ENCODE peak calls at places on chromosomes 5 and 9, in eight cellular contexts. I, O, R, Y, Z, C, X and H are unnamed samples.

GRCh38 chr5:74149395-74149794 is 491.1 kb downstream of the ENC1 start:
- DNase-seq in I (no peak), O (no peak), R (no peak), Y (peak; percentile 80), Z (peak; percentile 70), C (peak; percentile 91), X (no peak), H (no peak)

GRCh38 chr9:4077499-4078102 is 222.3 kb downstream of the GLIS3 start:
- DNase-seq in I (peak; percentile 21), O (peak; percentile 87), R (peak; percentile 93), Y (peak; percentile 72), Z (peak; percentile 84), C (peak; percentile 70), X (no peak), H (peak; percentile 15)

GRCh38 chr5:135944967-135945560 is 9.7 kb downstream of the LECT2 start:
- DNase-seq in I (peak; percentile 21), O (no peak), R (peak; percentile 69), Y (peak; percentile 80), Z (peak; percentile 94), C (peak; percentile 89), X (no peak), H (peak; percentile 66)

GRCh38 chr5:143682788-143683419 is 129.1 kb upstream of the HMHB1 start:
- DNase-seq in I (no peak), O (no peak), R (no peak), Y (no peak), Z (no peak), C (peak; percentile 37), X (no peak), H (no peak)

GRCh38 chr5:127878174-127878750 is 175.1 kb downstream of the CCDC192 start:
- DNase-seq in I (peak; percentile 10), O (no peak), R (peak; percentile 81), Y (peak; percentile 80), Z (peak; percentile 57), C (peak; percentile 57), X (no peak), H (peak; percentile 12)

GRCh38 chr5:8905021-8905420 is 640.9 kb downstream of the SEMA5A start:
- DNase-seq in I (no peak), O (no peak), R (peak; percentile 27), Y (peak; percentile 93), Z (peak; percentile 88), C (peak; percentile 45), X (no peak), H (no peak)

GRCh38 chr5:44868541-44868940 is 59.8 kb downstream of the MRPS30 start:
- DNase-seq in I (no peak), O (no peak), R (no peak), Y (peak; percentile 23), Z (no peak), C (no peak), X (no peak), H (no peak)

GRCh38 chr9:101341958-101342357 is 42.8 kb downstream of the BAAT start:
- DNase-seq in I (no peak), O (no peak), R (no peak), Y (no peak), Z (no peak), C (no peak), X (no peak), H (no peak)

GRCh38 chr5:160171656-160172055 is 52.4 kb upstream of the PWWP2A start:
- DNase-seq in I (no peak), O (no peak), R (no peak), Y (no peak), Z (no peak), C (no peak), X (no peak), H (no peak)

GRCh38 chr9:107455461-107456155 is 34.0 kb downstream of the KLF4 start:
- DNase-seq in I (no peak), O (no peak), R (no peak), Y (no peak), Z (no peak), C (no peak), X (no peak), H (no peak)

GRCh38 chr5:124160265-124160664 is 586.2 kb downstream of the ZNF608 start:
- DNase-seq in I (no peak), O (no peak), R (no peak), Y (no peak), Z (no peak), C (no peak), X (no peak), H (no peak)

GRCh38 chr9:26744362-26744965 is 148.1 kb downstream of the CAAP1 start:
- DNase-seq in I (no peak), O (no peak), R (no peak), Y (peak; percentile 38), Z (peak; percentile 60), C (peak; percentile 38), X (no peak), H (no peak)

GRCh38 chr5:124071039-124071438 is 559.1 kb downstream of the CSNK1G3 start:
- DNase-seq in I (no peak), O (no peak), R (no peak), Y (no peak), Z (no peak), C (no peak), X (no peak), H (no peak)

GRCh38 chr5:111929892-111930291 is 172.9 kb upstream of the NREP start:
- DNase-seq in I (no peak), O (no peak), R (no peak), Y (peak; percentile 83), Z (peak; percentile 93), C (peak; percentile 92), X (no peak), H (no peak)

GRCh38 chr5:154686490-154686889 is 68.7 kb upstream of the LARP1 start:
- DNase-seq in I (no peak), O (no peak), R (no peak), Y (no peak), Z (no peak), C (no peak), X (no peak), H (no peak)

GRCh38 chr5:154189819-154190651 is 498 bp upstream of the GALNT10 start:
- DNase-seq in I (peak; percentile 87), O (peak; percentile 95), R (peak; percentile 89), Y (peak; percentile 71), Z (peak; percentile 74), C (peak; percentile 66), X (no peak), H (peak; percentile 97)

GRCh38 chr9:126853667-126854066 is 6.8 kb upstream of the ZBTB34 start:
- DNase-seq in I (no peak), O (no peak), R (no peak), Y (peak; percentile 61), Z (no peak), C (peak; percentile 71), X (no peak), H (no peak)

GRCh38 chr5:152556779-152557178 is 151.7 kb upstream of the NMUR2 start:
- DNase-seq in I (no peak), O (no peak), R (no peak), Y (no peak), Z (no peak), C (no peak), X (no peak), H (no peak)

GRCh38 chr5:152560508-152561137 is 155.5 kb upstream of the NMUR2 start:
- DNase-seq in I (peak; percentile 27), O (peak; percentile 67), R (peak; percentile 33), Y (peak; percentile 56), Z (peak; percentile 65), C (peak; percentile 12), X (no peak), H (peak; percentile 36)
- TF ChIP-seq CTCF in I (peak; percentile 33), O (peak; percentile 73), R (peak; percentile 84), Y (peak; percentile 87), Z (peak; percentile 60), C (peak; percentile 51), X (peak; percentile 73), H (peak; percentile 79)

DNA sequence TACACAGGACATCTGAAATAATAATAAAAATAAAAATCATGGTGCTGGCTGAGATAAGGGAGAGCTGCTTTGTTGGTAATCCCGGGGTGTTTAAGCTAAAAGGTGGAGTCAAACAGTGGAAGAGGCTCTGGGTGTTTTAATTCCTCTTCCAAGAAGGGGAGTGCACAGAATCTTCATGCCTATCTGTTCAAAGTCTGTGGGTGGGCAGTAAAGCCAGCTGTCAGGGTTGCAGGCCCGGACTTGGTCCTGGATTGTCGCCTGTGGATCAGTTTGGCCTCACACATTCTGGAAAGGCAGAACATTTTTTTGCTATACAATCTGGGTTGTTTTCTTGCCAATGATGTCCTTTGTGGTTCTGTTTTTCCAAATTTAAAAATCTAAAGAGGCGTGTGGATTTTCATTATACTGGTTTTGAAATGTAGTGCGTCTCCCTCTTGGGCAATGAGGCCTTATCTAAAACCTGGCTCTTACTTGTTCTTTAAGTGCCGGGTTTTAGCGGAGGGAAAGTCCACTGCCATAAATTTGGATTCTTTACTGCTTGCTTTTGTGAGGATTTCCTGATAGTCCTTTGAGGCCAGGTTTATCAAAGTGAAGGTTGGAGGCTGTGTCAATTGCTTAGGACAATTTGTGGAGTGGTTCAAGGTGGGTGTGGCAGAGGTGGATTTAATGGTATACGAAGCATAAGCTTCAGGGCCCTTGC is 5.9 kb downstream of the ANKDD1B start:
- DNase-seq in I (peak; percentile 15), O (no peak), R (peak; percentile 64), Y (no peak), Z (no peak), C (no peak), X (no peak), H (no peak)
- H3K9ac ChIP-seq in I (peak overlapping the region; percentile 26), O (no peak overlapping the region), R (no peak overlapping the region), Y (no peak overlapping the region), Z (no peak overlapping the region), C (no peak overlapping the region), X (no peak overlapping the region), H (no peak overlapping the region)

GRCh38 chr5:132237141-132237540 is 9.5 kb upstream of the P4HA2 start:
- DNase-seq in I (no peak), O (no peak), R (no peak), Y (no peak), Z (no peak), C (peak; percentile 39), X (no peak), H (no peak)
- TF ChIP-seq CTCF in I (no peak), O (no peak), R (no peak), Y (no peak), Z (no peak), C (peak; percentile 12), X (no peak), H (no peak)

DNA sequence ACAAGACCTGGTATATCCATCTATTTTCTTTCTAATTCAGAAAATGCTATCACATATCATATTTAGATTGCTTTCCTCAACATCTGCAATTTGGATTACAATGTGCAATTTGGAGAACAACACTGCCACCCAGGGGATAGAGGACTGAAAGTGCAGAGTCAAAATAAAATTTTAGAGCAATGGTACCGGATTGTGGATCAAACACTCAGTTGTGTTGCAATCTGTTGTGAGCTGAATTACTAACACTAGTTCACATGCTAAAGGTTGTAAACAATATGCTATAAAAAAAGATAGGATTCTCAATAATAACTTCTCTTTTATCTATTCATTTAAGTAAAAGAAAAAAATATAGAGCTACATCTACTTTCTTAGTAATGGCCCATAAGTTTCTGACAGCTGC is 11.9 kb upstream of the SRFBP1 start:
- DNase-seq in I (peak; percentile 17), O (no peak), R (peak; percentile 41), Y (peak; percentile 62), Z (peak; percentile 79), C (peak; percentile 60), X (no peak), H (peak; percentile 66)
- H3K9ac ChIP-seq in I (no peak overlapping the region), O (no peak overlapping the region), R (no peak overlapping the region), Y (no peak overlapping the region), Z (no peak overlapping the region), C (no peak overlapping the region), X (no peak overlapping the region), H (no peak overlapping the region)